ENCODE peak calls at places on chromosomes 11 and 22, in four cellular contexts. C is IMR-90, A is mesendoderm, Z is H1. D is an unnamed sample.

GRCh38 chr11:94002226-94002625 is 18.9 kb upstream of the HEPHL1 start:
- DNase-seq in C (peak; percentile 44), A (no peak), Z (no peak), D (no peak)

GRCh38 chr22:36374603-36375024 is 13.2 kb downstream of the MYH9 start:
- DNase-seq in C (peak; percentile 77), A (peak; percentile 8), Z (no peak), D (no peak)

GRCh38 chr11:4645974-4646373 is 2.2 kb downstream of the OR51E1 start:
- DNase-seq in C (no peak), A (no peak), Z (no peak), D (no peak)

GRCh38 chr11:57467508-57468157 is 7.3 kb downstream of the RTN4RL2 start:
- DNase-seq in C (no peak), A (no peak), Z (no peak), D (peak; percentile 56)

GRCh38 chr22:38124236-38124974 is 13.9 kb upstream of the BAIAP2L2 start:
- DNase-seq in C (no peak), A (peak; percentile 66), Z (no peak), D (peak; percentile 71)

GRCh38 chr11:119169272-119169719 is 771 bp downstream of the NLRX1 start:
- DNase-seq in C (no peak), A (peak; percentile 98), Z (peak; percentile 79), D (peak; percentile 88)

GRCh38 chr11:118606157-118606843 is 1.1 kb upstream of the PHLDB1 start:
- DNase-seq in C (no peak), A (peak; percentile 15), Z (no peak), D (no peak)

GRCh38 chr11:118888398-118888797 is 4.7 kb downstream of the CXCR5 start:
- DNase-seq in C (no peak), A (no peak), Z (no peak), D (no peak)

GRCh38 chr11:47257518-47258316 is at the start of gene NR1H3:
- DNase-seq in C (peak; percentile 66), A (peak; percentile 91), Z (peak; percentile 78), D (peak; percentile 92)

GRCh38 chr11:11284481-11284880 is 68.6 kb downstream of the CSNK2A3 start:
- DNase-seq in C (no peak), A (no peak), Z (no peak), D (no peak)

GRCh38 chr11:11279956-11280689 is 72.9 kb downstream of the CSNK2A3 start:
- DNase-seq in C (peak; percentile 67), A (peak; percentile 56), Z (no peak), D (peak; percentile 53)

GRCh38 chr11:11281626-11282025 is 71.4 kb downstream of the CSNK2A3 start:
- DNase-seq in C (no peak), A (no peak), Z (no peak), D (no peak)

DNA sequence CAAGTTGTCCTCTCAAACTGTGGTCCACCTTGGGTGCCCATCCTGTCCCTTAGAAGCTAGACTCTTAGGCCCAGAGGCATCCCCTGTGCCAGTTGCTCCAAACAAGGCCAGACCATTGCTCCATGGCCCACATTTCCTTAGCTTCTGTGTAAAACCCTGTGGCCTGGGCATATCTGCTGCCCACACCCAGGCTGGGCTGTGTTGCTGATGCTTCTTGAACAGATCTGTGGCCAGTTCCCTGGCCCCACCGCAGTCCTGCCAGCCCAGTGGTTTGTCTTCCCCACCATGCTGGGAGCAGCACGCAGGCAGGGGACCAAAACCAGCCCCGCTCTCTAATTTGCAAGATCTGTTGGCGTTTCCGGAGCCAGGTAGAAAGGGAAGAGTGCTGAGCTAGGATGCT is 72.2 kb downstream of the CSNK2A3 start:
- DNase-seq in C (no peak), A (no peak), Z (no peak), D (no peak)
- H2BK15ac ChIP-seq in C (peak overlapping the region; percentile 48), A (no peak overlapping the region), Z (peak overlapping the region; percentile 31), D (no peak overlapping the region)

DNA sequence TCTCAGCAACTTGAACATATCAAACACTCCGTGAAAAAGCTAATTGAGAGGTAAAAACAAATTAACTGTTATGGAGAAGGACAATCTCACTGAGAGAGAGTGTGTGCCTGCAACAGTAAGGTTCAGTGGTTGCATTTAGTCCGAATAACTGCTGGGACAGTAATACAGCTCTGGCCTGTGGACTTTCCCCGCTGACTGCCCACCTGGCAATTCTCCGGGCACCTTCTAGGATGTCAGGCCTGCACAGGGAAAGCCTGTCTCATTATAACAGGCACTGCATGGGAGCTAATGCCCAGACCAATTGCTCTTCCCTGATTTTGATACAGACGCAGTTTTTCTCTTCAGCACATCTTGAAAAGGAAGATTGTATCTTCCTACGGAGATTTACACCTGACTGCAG is 251.0 kb downstream of the DCDC1 start:
- DNase-seq in C (no peak), A (no peak), Z (no peak), D (no peak)
- H3K56ac ChIP-seq in C (no peak overlapping the region), A (no peak overlapping the region), Z (no peak overlapping the region), D (no peak overlapping the region)

DNA sequence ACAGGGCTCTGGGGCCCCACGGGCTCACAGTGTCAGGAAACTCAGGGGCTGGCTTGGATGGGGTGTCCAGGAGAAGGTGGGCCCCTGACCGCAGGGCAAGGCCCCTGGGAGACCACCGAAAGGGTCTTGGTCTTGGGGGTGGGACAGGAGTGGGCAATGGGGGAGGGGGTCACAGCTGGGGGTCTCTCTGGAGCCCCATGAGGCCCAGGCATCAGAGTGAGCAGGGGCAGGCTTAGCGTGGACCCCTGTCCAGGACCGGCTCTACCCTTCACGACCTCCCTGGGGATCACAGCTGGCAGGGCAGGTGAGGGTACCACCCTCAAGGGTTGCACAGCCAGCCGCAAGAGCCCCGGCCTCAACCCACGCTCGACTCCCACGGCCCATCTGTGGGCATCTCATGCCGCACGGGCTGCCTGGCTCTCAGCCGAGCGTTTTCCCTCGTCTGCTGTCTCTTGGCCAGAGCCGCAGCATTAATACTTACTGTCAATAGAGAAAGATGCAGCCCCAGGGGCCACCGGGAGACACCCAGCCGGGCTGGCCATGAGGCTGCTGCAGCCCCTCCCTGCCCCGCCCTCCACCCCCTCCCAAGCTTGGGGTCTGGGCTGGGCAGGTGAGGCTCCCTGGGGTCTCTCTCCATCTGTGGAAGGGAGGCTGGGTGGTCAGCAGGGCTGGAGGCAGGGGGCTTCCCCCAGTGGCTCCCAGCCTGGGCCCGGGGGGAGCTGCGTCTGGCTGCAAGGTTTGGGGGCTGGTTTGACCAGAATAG is 661 bp downstream of the MUC5B start:
- DNase-seq in C (no peak), A (no peak), Z (peak; percentile 45), D (peak; percentile 17)
- H2BK15ac ChIP-seq in C (no peak overlapping the region), A (no peak overlapping the region), Z (no peak overlapping the region), D (no peak overlapping the region)

DNA sequence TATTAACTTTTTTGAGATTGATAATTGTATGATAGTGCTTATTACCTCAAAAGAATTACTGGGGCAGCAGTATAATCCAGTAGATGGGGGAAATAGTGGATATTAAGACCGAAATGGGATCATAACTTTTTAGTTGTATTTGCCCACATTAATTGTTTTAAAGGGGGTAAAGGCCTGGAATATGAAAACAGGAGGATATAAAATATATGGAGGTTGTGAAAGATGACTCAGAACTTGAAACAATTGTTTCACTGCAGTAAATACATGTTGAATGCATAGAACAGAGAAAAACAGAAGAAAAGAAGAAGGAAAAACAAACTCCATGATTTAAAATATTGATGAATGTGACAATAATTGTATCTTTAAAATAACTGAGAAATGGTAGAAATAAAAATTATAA is 94.1 kb upstream of the VPREB1 start:
- DNase-seq in C (no peak), A (no peak), Z (no peak), D (no peak)
- H3K56ac ChIP-seq in C (no peak overlapping the region), A (no peak overlapping the region), Z (no peak overlapping the region), D (no peak overlapping the region)

DNA sequence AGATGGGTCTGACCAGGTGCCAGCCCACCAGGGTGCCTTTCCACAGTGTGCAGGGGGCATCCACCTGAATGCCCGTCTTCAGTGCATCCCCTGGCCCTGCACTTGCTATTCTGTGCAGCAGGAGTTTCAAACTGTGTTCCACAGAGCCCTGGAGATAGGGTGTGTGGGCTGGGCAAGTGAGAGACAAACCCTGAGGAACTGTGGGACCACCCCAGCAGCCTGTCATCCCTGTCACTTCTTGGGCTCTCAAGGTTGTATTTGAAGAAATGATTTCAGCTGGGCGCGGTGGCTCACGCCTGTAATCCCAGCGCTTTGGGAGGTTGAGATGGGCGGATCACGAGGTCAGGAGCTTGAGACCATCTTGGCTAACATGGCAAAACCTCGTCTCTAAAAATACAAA is 6.4 kb upstream of the DGAT2 start:
- DNase-seq in C (no peak), A (no peak), Z (no peak), D (no peak)
- H2BK15ac ChIP-seq in C (no peak overlapping the region), A (no peak overlapping the region), Z (no peak overlapping the region), D (no peak overlapping the region)

GRCh38 chr22:32696089-32696488 is 105.4 kb upstream of the TIMP3 start:
- DNase-seq in C (no peak), A (no peak), Z (no peak), D (no peak)
- H3K56ac ChIP-seq in C (peak overlapping the region; percentile 77), A (no peak overlapping the region), Z (no peak overlapping the region), D (no peak overlapping the region)

DNA sequence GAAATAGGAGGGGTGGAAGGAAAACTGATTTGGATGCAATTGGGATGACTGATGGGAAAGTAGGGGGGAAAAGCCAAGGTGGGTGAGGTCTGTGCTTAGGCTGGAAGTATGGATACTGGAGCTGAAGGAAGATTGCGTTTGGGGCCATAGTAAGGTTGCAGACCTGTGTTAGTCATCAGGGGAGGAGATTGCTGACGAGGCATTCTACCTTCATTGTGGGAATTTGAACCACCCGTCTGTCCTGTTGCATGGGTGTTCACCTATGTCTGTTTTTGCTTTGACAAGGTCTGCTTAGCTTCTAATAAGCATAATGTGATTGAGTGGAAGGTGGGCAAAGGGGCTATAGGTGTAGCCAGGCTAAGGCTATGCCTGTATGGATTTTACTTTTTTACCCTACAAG is 323.8 kb downstream of the BLID start:
- DNase-seq in C (no peak), A (no peak), Z (no peak), D (no peak)
- H2BK15ac ChIP-seq in C (no peak overlapping the region), A (no peak overlapping the region), Z (no peak overlapping the region), D (no peak overlapping the region)

GRCh38 chr22:48837341-48837935 is 990.2 kb downstream of the BRD1 start:
- DNase-seq in C (no peak), A (peak; percentile 8), Z (no peak), D (no peak)
- H3K56ac ChIP-seq in C (no peak overlapping the region), A (no peak overlapping the region), Z (no peak overlapping the region), D (no peak overlapping the region)

GRCh38 chr22:45976351-45977002 is 485 bp downstream of the WNT7B start:
- DNase-seq in C (no peak), A (no peak), Z (no peak), D (no peak)
- H2BK15ac ChIP-seq in C (no peak overlapping the region), A (no peak overlapping the region), Z (no peak overlapping the region), D (no peak overlapping the region)

GRCh38 chr22:18056161-18056666 is 21.6 kb upstream of the PEX26 start:
- DNase-seq in C (peak; percentile 76), A (no peak), Z (no peak), D (no peak)

GRCh38 chr22:18056802-18057474 is 20.9 kb upstream of the PEX26 start:
- DNase-seq in C (no peak), A (no peak), Z (no peak), D (no peak)

GRCh38 chr22:18058770-18059169 is 19.0 kb upstream of the PEX26 start:
- DNase-seq in C (no peak), A (no peak), Z (no peak), D (no peak)

GRCh38 chr22:18059473-18059872 is 18.3 kb upstream of the PEX26 start:
- DNase-seq in C (no peak), A (no peak), Z (no peak), D (no peak)

DNA sequence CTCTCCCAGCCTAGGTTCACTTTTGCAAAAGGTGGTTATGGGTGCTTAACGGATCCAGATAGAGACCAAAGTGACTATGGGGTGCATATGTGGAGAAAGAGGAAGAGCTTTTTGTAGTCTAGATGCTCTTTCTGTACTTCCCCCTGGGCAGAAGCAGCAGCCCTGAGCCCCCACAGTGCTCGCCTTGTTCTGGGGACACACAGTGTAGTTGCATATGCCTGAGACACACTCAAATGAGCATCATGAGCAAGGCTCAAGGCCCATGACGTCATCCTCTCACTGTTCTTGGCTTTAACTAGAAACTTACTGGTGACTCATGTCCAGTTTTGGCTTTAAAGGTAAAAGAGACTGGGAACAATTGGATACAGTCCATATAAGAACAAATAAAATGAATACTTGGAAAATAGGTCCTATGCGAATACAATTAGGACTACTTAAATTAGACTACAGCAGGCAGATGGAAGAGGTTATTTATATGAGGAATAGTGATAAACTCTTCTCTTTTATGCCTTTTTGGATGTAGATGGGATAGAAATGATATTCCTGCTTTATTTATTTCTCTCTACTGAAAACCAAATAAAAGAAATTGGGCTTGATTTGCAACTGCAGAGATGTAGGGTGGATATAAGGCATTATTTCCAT is 20.1 kb upstream of the PEX26 start:
- DNase-seq in C (peak; percentile 100), A (no peak), Z (no peak), D (no peak)
- H3K56ac ChIP-seq in C (no peak overlapping the region), A (no peak overlapping the region), Z (no peak overlapping the region), D (no peak overlapping the region)